ENCODE peak calls at places on chromosomes 2 and 18, in seven cellular contexts. Z is OCI-LY7, E is HCT116, J is PC-9, Q is Karpas-422, D is GM23248, N is GM23338. Y is an unnamed sample. For H3K9me2 and H3K4me1, the result is how much of the 10 kb centered on the place peaks cover.

GRCh38 chr2:220269421-220269820 is 642.0 kb downstream of the SLC4A3 start:
- DNase-seq in Z (no peak), E (no peak), J (no peak), Q (no peak), D (no peak), N (peak), Y (no peak)

GRCh38 chr18:3114456-3114855 is 101.5 kb upstream of the LPIN2 start:
- DNase-seq in Z (no peak), E (no peak), J (no peak), Q (no peak), D (peak), N (no peak), Y (no peak)

GRCh38 chr18:79476031-79476917 is 80.5 kb downstream of the NFATC1 start:
- DNase-seq in Z (no peak), E (no peak), J (no peak), Q (no peak), D (no peak), N (no peak), Y (no peak)

GRCh38 chr2:136362676-136363390 is 244.9 kb upstream of the CXCR4 start:
- DNase-seq in Z (no peak), E (no peak), J (no peak), Q (no peak), D (no peak), N (no peak), Y (no peak)

GRCh38 chr18:23992119-23992940 is 22.2 kb upstream of the TTC39C start:
- DNase-seq in Z (no peak), E (no peak), J (peak), Q (no peak), D (no peak), N (no peak), Y (no peak)

GRCh38 chr2:223264541-223265171 is 212.7 kb downstream of the KCNE4 start:
- DNase-seq in Z (no peak), E (no peak), J (no peak), Q (no peak), D (no peak), N (peak), Y (no peak)

GRCh38 chr18:79395761-79396404 is at the start of gene NFATC1:
- DNase-seq in Z (peak), E (no peak), J (no peak), Q (peak), D (peak), N (peak), Y (peak)

GRCh38 chr2:240857039-240858008 is 11.3 kb upstream of the AGXT start:
- DNase-seq in Z (no peak), E (no peak), J (no peak), Q (no peak), D (no peak), N (no peak), Y (peak)

GRCh38 chr18:27483266-27483665 is 298.2 kb upstream of the CHST9 start:
- DNase-seq in Z (no peak), E (no peak), J (no peak), Q (no peak), D (no peak), N (peak), Y (no peak)

GRCh38 chr2:3728104-3729054 is 25.0 kb downstream of the DCDC2C start:
- DNase-seq in Z (peak), E (peak), J (peak), Q (peak), D (peak), N (peak), Y (peak)

GRCh38 chr2:20231632-20232031 is 6.7 kb upstream of the SDC1 start:
- DNase-seq in Z (no peak), E (peak), J (peak), Q (no peak), D (peak), N (peak), Y (peak)

GRCh38 chr2:23037596-23037995 is 347.4 kb upstream of the KLHL29 start:
- DNase-seq in Z (no peak), E (no peak), J (peak), Q (no peak), D (no peak), N (no peak), Y (no peak)

GRCh38 chr2:30641765-30642341 is 165.4 kb downstream of the CAPN13 start:
- DNase-seq in Z (no peak), E (no peak), J (no peak), Q (no peak), D (no peak), N (no peak), Y (no peak)

GRCh38 chr2:177606636-177607035 is 214.1 kb downstream of the AGPS start:
- DNase-seq in Z (no peak), E (no peak), J (no peak), Q (no peak), D (no peak), N (peak), Y (no peak)

GRCh38 chr2:16623046-16623445 is 42.6 kb downstream of the CYRIA start:
- DNase-seq in Z (no peak), E (no peak), J (peak), Q (no peak), D (peak), N (no peak), Y (no peak)

GRCh38 chr2:63792523-63792922 is 49.2 kb upstream of the UGP2 start:
- DNase-seq in Z (no peak), E (no peak), J (peak), Q (no peak), D (peak), N (no peak), Y (peak)

GRCh38 chr18:55234366-55235093 is 275.3 kb upstream of the CCDC68 start:
- DNase-seq in Z (peak), E (peak), J (peak), Q (peak), D (peak), N (peak), Y (peak)

GRCh38 chr2:7203056-7203467 is 285.9 kb downstream of the RNF144A start:
- DNase-seq in Z (peak), E (peak), J (no peak), Q (peak), D (peak), N (peak), Y (peak)

GRCh38 chr2:113707106-113707505 is 49.3 kb downstream of the SLC35F5 start:
- DNase-seq in Z (no peak), E (no peak), J (peak), Q (no peak), D (no peak), N (no peak), Y (no peak)

GRCh38 chr18:47817017-47817911 is 113.2 kb downstream of the SMAD2 start:
- DNase-seq in Z (no peak), E (no peak), J (no peak), Q (no peak), D (no peak), N (no peak), Y (no peak)

DNA sequence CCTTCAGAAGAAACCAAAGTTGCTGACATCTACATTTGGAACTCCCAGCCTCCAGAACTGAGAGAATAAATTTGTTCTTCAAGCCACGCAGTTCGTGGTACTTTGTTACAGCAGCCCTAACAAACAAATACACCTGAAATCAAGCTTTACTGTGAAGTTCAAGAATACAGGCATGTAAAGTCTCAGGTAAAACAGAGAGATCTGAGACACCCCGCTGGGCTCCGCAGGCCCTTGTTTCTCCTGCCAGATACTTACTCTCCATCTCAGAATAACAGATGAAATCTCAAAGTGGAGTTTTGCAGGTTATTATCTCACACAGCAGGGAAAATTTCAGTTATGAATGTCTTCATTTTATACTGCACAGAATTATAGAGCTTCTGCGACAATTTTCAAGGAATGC is 492.5 kb upstream of the LRATD1 start:
- DNase-seq in Z (no peak), E (no peak), J (no peak), Q (no peak), D (no peak), N (peak), Y (no peak)
- H3K9me2 ChIP-seq in Z (under half), E (under half), J (under half), Q (under half), D (under half), N (under half), Y (under half)

DNA sequence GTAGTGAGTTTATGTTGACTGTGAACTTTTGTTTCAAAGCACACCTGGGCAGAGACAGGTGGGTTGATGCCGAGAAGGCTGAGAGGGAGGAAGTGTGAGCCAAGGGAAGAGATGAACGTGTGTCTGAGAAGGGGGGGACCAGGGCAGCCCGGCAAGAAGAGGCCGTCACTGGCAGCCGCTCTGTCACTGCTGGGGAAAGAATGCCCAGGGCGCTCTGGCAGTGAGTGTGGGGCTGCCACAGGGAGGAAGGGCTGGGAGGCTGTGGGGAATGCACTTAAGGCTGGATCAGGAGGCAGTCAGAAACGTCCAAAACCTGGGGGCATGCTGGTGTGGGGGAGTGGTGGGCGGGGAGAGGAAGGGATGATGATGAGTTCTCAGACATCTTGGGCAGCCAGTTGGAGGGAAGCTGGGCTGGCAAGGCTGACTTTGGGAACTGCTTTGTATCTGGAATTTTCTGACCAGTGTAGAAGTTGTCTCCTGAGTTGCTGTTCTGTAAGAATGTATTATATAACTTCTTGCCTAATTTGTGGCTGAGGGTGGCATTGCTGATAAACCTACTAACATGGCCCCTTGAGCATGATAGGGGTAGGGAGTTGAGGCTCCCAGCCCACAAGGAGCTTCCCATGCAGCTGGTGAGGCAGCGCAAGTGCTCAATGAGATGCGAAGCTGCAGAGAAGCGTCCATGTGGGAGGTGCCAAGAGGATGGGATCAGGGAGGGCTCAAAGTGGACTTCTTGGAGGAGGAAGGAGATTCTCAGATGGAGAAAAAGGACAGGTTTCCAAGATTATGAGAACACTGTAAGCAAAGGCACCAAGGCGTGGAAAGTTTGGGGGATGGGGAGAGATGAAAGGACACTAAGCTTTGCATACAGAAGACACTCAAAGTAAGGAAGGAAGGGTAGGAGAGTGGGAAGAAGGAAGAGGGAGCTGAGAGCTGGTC is 185.1 kb upstream of the HAAO start:
- DNase-seq in Z (no peak), E (no peak), J (no peak), Q (no peak), D (no peak), N (no peak), Y (no peak)
- H3K4me1 ChIP-seq in Z (under half), E (under half), J (under half), Q (under half), D (under half), N (under half), Y (half or more)

GRCh38 chr2:86036790-86037138 is 68.9 kb downstream of the POLR1A start:
- DNase-seq in Z (no peak), E (no peak), J (no peak), Q (no peak), D (no peak), N (no peak), Y (no peak)
- H2AFZ ChIP-seq in Z (peak), E (no peak), J (no peak), Q (no peak), D (peak), N (no peak), Y (no peak)

DNA sequence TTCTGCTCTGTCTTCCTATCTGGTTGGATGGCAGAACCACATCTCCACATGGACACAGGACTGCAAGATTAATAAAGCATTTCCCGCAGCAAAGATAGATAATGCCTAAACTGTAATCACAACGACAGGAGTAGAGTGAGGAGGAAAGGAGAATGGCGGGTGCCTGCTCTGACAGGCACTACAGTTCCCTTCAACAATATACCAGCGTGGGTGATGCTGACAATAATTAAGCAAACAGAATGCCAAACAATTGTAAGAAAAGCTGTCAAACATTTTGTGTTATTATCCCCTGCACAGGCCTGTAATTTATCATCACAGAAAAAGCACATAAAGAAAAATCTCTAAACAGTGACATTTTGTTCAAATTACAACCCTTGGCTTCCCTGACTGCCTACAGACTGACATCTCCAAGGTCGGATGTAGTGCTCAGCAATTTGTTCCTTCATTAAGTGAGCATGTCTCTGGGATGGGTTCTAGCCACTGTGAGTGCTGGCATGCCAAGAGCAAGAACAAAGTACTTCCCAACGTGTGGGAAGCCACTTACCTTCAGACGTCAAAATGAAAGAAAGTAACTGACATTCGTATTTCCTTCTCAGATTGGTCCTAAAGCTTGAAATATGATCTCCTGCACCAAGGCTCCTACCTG is 194.0 kb downstream of the SLC8A1 start:
- DNase-seq in Z (no peak), E (no peak), J (no peak), Q (no peak), D (no peak), N (no peak), Y (no peak)
- H3K9me2 ChIP-seq in Z (under half), E (under half), J (under half), Q (under half), D (under half), N (under half), Y (under half)

GRCh38 chr2:10038123-10038522 is 5.2 kb upstream of the KLF11 start:
- DNase-seq in Z (no peak), E (no peak), J (no peak), Q (no peak), D (no peak), N (no peak), Y (no peak)
- H3K4me1 ChIP-seq in Z (under half), E (under half), J (under half), Q (under half), D (under half), N (under half), Y (under half)

GRCh38 chr2:61018319-61018750 is 280 bp upstream of the PUS10 start:
- DNase-seq in Z (no peak), E (no peak), J (no peak), Q (no peak), D (peak), N (no peak), Y (no peak)
- H2AFZ ChIP-seq in Z (peak), E (no peak), J (peak), Q (peak), D (peak), N (no peak), Y (peak)

DNA sequence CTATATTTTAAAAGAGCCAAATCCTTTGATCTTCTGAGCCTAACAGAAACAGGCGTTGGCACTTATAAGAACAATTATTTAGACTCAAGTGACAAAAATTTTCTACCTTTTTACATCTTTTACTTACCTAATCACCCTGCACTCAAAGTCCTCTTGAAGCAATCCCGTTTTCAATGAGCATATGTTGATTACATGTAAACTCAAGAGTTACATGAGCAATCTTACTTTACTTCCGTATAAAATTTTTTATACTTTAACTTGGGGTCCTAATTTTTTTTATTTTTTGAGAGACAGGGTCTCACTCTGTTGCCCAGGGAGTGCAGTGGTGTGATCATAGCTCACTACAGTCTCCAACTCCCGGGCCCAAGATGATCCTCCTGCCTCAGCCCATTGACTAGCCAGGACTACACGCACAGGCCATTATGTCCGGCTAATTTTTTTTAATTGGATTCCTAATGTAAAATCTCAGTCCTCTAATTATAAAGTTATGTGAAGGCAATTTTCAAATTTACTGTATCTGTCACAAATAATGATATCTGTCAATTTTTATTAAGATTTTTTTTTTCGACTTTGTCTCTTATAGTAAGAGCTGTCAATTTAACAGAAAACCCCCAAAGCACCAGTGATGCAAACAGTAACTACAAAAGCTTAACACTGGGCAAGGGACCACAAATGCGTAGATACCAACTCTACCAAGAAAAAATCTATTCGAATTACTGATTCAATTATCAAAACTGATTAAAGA is 19.1 kb upstream of the STPG4 start:
- DNase-seq in Z (no peak), E (no peak), J (no peak), Q (no peak), D (peak), N (no peak), Y (no peak)
- H3K9me2 ChIP-seq in Z (under half), E (under half), J (under half), Q (under half), D (under half), N (under half), Y (under half)

Y was measured in hepatocyte.